ENCODE peak calls at places on chromosome 6, in five cellular contexts. S is tibial nerve, T is vagina, O is IMR-90, L is sigmoid colon. Y is an unnamed sample.

GRCh38 chr6:69719602-69720193 is 77.1 kb downstream of the LMBRD1 start:
- DNase-seq in O (peak; percentile 37), T (no peak), S (no peak), L (no peak), Y (peak; percentile 41)

GRCh38 chr6:154683756-154684523 is 49.3 kb upstream of the SCAF8 start:
- DNase-seq in T (no peak), L (no peak), S (no peak), O (peak; percentile 49), Y (no peak)

GRCh38 chr6:21529431-21529830 is 64.1 kb upstream of the SOX4 start:
- DNase-seq in O (no peak), T (no peak), L (no peak), S (no peak), Y (no peak)

GRCh38 chr6:44119704-44120262 is 7.5 kb downstream of the MRPL14 start:
- DNase-seq in S (no peak), L (no peak), T (no peak), O (no peak), Y (no peak)

GRCh38 chr6:127570739-127571389 is 6.1 kb upstream of the C6orf58 start:
- DNase-seq in S (no peak), T (no peak), O (peak; percentile 13), L (no peak), Y (no peak)

GRCh38 chr6:82208914-82209313 is 38.6 kb downstream of the IBTK start:
- DNase-seq in T (no peak), O (no peak), S (no peak), L (no peak), Y (no peak)

GRCh38 chr6:149897015-149897697 is 757 bp downstream of the RAET1E start:
- DNase-seq in S (peak; percentile 85), L (peak; percentile 96), O (peak; percentile 92), T (peak; percentile 64), Y (no peak)

GRCh38 chr6:56899311-56899710 is 55.6 kb upstream of the BEND6 start:
- DNase-seq in S (no peak), T (no peak), O (peak; percentile 72), L (peak; percentile 67), Y (no peak)

GRCh38 chr6:14706378-14706929 is 539.4 kb upstream of the JARID2 start:
- DNase-seq in L (peak; percentile 84), T (no peak), S (no peak), O (peak; percentile 100), Y (peak; percentile 56)

GRCh38 chr6:75308250-75308988 is 23.8 kb upstream of the TMEM30A start:
- DNase-seq in L (no peak), T (no peak), S (no peak), O (no peak), Y (no peak)

GRCh38 chr6:133130863-133131262 is 110.3 kb upstream of the EYA4 start:
- DNase-seq in L (no peak), S (no peak), T (no peak), O (peak; percentile 66), Y (no peak)

GRCh38 chr6:47453372-47453936 is 24.1 kb upstream of the CD2AP start:
- DNase-seq in S (no peak), T (no peak), L (no peak), O (no peak), Y (no peak)

GRCh38 chr6:37965964-37966676 is 146.6 kb downstream of the ZFAND3 start:
- DNase-seq in O (peak; percentile 48), T (no peak), S (no peak), L (no peak), Y (no peak)

GRCh38 chr6:131001113-131001776 is 61.8 kb downstream of the EPB41L2 start:
- DNase-seq in S (peak; percentile 27), T (no peak), O (no peak), L (no peak), Y (no peak)

GRCh38 chr6:5567890-5568289 is 306.6 kb downstream of the FARS2 start:
- DNase-seq in S (no peak), T (no peak), O (no peak), L (no peak), Y (no peak)

GRCh38 chr6:165674155-165675029 is 11.4 kb upstream of the PDE10A start:
- DNase-seq in S (no peak), O (no peak), T (no peak), L (no peak), Y (no peak)

GRCh38 chr6:143408787-143409162 is 41.7 kb downstream of the ADAT2 start:
- DNase-seq in T (no peak), S (no peak), L (no peak), O (no peak), Y (no peak)

GRCh38 chr6:154595538-154595937 is 85.1 kb upstream of the CNKSR3 start:
- DNase-seq in L (no peak), T (no peak), S (no peak), O (no peak), Y (no peak)

GRCh38 chr6:167806061-167806700 is 20.5 kb upstream of the AFDN start:
- DNase-seq in L (no peak), O (no peak), S (no peak), T (no peak), Y (no peak)

GRCh38 chr6:158559895-158560786 is at the start of gene TMEM181:
- DNase-seq in T (no peak), S (peak; percentile 59), O (peak; percentile 80), L (peak; percentile 90), Y (peak; percentile 92)

GRCh38 chr6:43963203-43963602 is 164.0 kb downstream of the MRPL14 start:
- DNase-seq in L (no peak), O (no peak), T (peak; percentile 19), S (no peak), Y (peak; percentile 79)

GRCh38 chr6:150652848-150653613 is 53.3 kb downstream of the PLEKHG1 start:
- DNase-seq in T (no peak), O (no peak), S (no peak), L (no peak), Y (no peak)

GRCh38 chr6:109452181-109452580 is 3.4 kb downstream of the MICAL1 start:
- DNase-seq in S (no peak), O (no peak), L (no peak), T (no peak), Y (no peak)

DNA sequence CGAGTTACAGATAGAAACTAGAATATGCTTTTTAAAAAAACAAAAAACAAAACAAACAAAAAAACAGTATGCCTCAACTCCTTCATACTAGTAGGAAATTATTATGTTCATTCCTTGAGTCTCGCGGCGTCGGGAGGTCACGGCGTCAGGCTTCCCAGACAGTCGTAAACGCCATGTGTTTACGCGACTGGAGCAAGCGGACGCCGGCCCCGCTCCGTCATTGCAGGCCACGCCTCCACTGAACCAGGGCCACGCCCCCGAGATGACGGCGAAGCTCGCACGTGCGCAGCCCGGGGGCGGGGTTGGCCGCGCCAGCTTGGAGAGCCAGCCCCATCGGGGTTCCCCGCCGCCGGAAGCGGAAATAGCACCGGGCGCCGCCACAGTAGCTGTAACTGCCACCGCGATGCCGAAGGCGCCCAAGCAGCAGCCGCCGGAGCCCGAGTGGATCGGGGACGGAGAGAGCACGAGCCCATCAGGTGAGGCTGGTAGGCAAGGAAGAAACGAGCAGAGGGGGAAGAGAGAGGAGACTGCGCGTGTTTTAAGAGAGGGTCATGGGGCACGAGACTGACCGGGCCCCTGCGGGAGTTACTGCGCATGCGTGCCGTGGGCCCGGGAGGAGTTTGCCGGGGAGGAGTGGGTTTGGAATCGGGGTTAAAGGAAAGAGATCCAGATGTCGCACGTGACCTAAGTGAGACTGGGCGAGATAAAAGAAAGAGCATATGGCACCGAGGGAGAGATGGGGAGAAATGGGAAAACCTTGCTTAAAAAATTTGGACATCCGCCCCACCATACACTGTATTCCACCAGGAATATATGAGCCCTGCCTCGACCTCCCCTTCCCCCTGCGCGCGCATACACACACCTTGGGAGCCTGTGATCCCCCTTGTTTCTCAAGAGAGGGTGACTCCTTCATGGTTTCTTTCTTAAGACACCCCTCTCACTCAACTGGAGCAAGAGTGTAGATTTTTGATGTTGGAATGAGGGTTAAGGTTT is at the start of gene ABCF1:
- DNase-seq in O (peak; percentile 96), S (peak; percentile 97), L (peak; percentile 99), T (peak; percentile 98), Y (peak; percentile 98)
- TF ChIP-seq POLR2A in O (peak; percentile 93), S (peak; percentile 20), L (peak; percentile 78), T (no peak), Y (peak; percentile 92)

DNA sequence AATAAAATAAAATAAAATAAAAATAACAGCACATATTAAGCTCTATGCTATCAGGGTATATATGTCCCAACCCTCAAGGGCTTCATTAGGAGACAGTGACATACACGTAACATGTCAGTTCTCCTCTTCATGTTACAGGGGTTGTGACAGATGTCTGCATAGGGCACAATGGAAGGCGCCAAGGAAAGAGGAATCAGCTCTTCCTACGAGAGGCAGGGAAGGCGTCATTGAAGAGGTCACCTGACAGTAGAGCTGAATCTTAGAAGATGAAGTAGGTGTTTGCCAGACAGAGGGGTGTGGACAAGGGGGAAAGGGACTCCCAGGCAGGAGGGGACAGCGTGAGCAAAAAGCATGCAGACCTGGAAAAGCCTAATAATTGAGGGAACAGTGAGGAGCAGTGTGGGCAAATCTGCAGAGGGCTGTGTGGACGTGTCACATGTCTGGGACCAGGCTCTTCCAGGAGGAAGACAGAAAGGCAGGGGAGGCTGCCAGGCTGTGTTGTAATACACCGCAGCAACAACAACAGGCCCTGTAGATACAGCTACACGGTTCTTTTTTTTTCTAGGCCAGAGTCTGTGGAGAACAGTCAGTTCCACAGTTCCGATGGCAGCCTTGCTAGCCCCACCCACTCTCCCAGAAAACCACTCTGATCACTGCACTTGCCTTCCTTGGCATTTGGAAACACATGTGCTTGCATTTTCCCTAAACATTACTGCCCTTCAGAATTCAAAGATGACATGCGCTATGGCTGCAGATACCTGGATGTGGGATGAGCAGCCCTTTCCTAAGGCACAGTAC is 2.5 kb upstream of the FKBP5 start:
- DNase-seq in O (peak; percentile 44), T (no peak), S (peak; percentile 92), L (peak; percentile 99), Y (no peak)
- TF ChIP-seq POLR2A in O (no peak), T (no peak), S (peak; percentile 21), L (no peak), Y (no peak)

DNA sequence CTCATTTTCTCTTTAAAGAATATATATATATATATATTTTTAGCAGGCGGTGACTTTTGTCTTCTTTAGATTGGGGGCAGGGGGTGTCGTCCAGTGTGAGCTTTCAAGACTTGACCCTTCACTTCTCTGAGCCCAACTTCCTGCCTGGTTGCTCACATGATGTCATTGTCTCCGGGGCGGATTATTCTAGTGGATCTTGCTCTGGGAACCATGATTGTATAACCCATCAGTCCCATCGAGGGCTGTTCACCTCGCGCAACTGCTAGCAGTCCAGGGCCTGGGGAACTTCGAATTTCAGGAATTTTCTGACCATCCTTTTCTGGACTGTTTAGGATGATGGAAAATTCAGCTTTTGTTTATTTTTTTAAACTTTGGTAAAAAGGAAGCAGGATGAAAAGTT is 1.0 kb downstream of the IGF2R start:
- DNase-seq in O (peak; percentile 84), T (no peak), L (peak; percentile 82), S (peak; percentile 76), Y (peak; percentile 75)
- TF ChIP-seq POLR2A in O (peak; percentile 45), T (no peak), L (no peak), S (peak; percentile 10), Y (peak; percentile 23)

DNA sequence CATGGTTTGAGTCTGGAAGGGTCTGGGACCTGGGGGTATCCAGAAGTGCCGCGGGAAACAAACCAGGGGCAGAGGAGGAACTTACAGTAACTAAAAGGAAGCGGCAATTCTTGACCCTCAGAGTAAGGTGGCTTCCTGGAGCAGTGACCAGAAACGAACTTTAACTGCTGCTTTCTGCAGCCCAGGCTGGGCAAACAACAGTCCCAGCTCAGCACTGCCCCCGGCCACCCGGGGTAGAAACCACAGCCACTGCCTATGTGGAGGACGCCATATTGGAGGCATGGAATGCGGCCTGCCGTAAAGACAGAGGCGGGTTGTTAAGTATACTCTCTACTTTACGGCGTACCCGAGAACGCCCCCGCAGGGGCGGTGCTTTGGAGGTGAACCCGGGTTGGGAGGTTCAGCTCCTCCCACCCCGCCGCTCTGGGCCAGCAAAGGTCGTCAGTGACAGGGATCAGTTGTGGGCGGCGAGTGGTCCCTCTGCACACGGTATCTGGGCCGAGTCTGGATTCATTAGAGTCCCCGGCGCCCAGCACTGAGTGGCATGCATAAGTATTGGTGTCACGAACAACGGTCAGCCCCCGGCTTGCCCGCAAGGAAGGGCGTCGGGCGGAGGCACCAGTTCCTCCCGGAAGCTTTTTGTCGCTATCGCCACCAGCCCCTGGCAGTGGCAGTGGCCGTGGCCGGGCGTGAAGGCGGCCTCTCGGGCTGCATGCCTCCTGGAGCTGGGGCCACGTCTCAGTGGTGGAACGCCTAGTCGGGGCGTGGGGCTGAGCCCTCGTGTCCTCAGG is at the start of gene PDSS2:
- DNase-seq in O (peak; percentile 95), S (peak; percentile 99), L (peak; percentile 97), T (no peak), Y (peak; percentile 98)
- TF ChIP-seq POLR2A in O (peak; percentile 58), S (peak; percentile 37), L (peak; percentile 80), T (no peak), Y (peak; percentile 97)

Y was measured in erythroblast.